ENCODE peak calls at places on chromosomes 1 and 21, in eight cellular contexts. L is brain microvascular endothelial cell, O is astrocyte of the spinal cord, R is left ventricle myocardium inferior, P is GM13977, Z is endothelial cell, Y is breast epithelium, G is AG10803. Q is an unnamed sample.

GRCh38 chr1:200428482-200429205 is 18.8 kb upstream of the ZNF281 start:
- DNase-seq in Z (no peak), L (peak), R (no peak), O (peak), Y (no peak), G (peak), P (peak), Q (no peak)

GRCh38 chr1:19395678-19396192 is 83.6 kb downstream of the SLC66A1 start:
- DNase-seq in Y (no peak), Z (no peak), P (no peak), L (no peak), G (peak), R (no peak), O (peak), Q (no peak)

GRCh38 chr1:45272943-45273342 is 53.8 kb upstream of the HPDL start:
- DNase-seq in Z (no peak), Y (no peak), G (peak), P (no peak), L (peak), R (no peak), O (peak), Q (no peak)

GRCh38 chr1:233759665-233760064 is 144.8 kb upstream of the SLC35F3 start:
- DNase-seq in O (no peak), Z (no peak), Y (no peak), L (no peak), R (no peak), G (no peak), P (no peak), Q (no peak)

GRCh38 chr21:43829161-43829560 is 35.9 kb upstream of the AGPAT3 start:
- DNase-seq in P (no peak), Y (no peak), R (no peak), Z (no peak), O (no peak), G (no peak), L (no peak), Q (no peak)

GRCh38 chr1:223264983-223265663 is 98.9 kb downstream of the SUSD4 start:
- DNase-seq in P (no peak), Y (no peak), L (no peak), R (no peak), Z (no peak), O (no peak), G (no peak), Q (no peak)

GRCh38 chr1:118963456-118964430 is 24.4 kb downstream of the TBX15 start:
- DNase-seq in G (peak), O (peak), Z (no peak), Y (no peak), R (no peak), P (no peak), L (peak), Q (no peak)

GRCh38 chr1:162019006-162019405 is 4.7 kb downstream of the OLFML2B start:
- DNase-seq in P (no peak), Y (no peak), G (peak), L (peak), O (peak), Z (no peak), R (no peak), Q (no peak)

GRCh38 chr1:41401899-41402298 is 40.7 kb downstream of the FOXO6 start:
- DNase-seq in G (no peak), L (no peak), R (no peak), Z (no peak), Y (no peak), O (no peak), P (no peak), Q (no peak)

GRCh38 chr1:87115317-87115885 is 201.0 kb downstream of the HS2ST1 start:
- DNase-seq in Y (no peak), R (no peak), O (peak), L (peak), G (peak), Z (no peak), P (no peak), Q (no peak)

GRCh38 chr1:110515041-110515440 is 3.9 kb downstream of the KCNA10 start:
- DNase-seq in G (no peak), L (no peak), O (no peak), P (no peak), R (no peak), Y (no peak), Z (no peak), Q (peak)

GRCh38 chr1:25724201-25724600 is 75.8 kb upstream of the SELENON start:
- DNase-seq in O (no peak), Z (no peak), Y (no peak), L (no peak), R (no peak), G (no peak), P (no peak), Q (no peak)

GRCh38 chr21:32427958-32428623 is 15.6 kb downstream of the EVA1C start:
- DNase-seq in Z (no peak), Y (no peak), L (no peak), P (no peak), R (no peak), O (no peak), G (no peak), Q (no peak)

GRCh38 chr1:183885142-183885735 is 80.3 kb downstream of the RGL1 start:
- DNase-seq in Y (no peak), R (no peak), P (no peak), G (no peak), L (peak), Z (no peak), O (no peak), Q (no peak)

GRCh38 chr1:76162254-76162653 is 87.7 kb downstream of the ST6GALNAC3 start:
- DNase-seq in L (no peak), Z (no peak), R (no peak), Y (no peak), O (no peak), P (no peak), G (no peak), Q (no peak)

GRCh38 chr1:11320153-11320936 is 47.3 kb downstream of the UBIAD1 start:
- DNase-seq in G (no peak), O (no peak), R (no peak), Y (no peak), L (no peak), Z (peak), P (peak), Q (peak)

GRCh38 chr1:211577277-211577825 is 1.6 kb downstream of the SLC30A1 start:
- DNase-seq in R (no peak), Y (no peak), G (no peak), P (no peak), O (no peak), L (no peak), Z (no peak), Q (no peak)

GRCh38 chr21:43924421-43925095 is 59.5 kb downstream of the AGPAT3 start:
- DNase-seq in L (no peak), P (no peak), Z (no peak), G (no peak), O (no peak), R (peak), Y (no peak), Q (no peak)

GRCh38 chr1:22031214-22031962 is 21.1 kb upstream of the CDC42 start:
- DNase-seq in P (no peak), G (no peak), L (no peak), O (no peak), Y (peak), Z (no peak), R (no peak), Q (peak)

GRCh38 chr1:52032785-52033131 is 852 bp downstream of the KTI12 start:
- DNase-seq in Y (peak), P (peak), G (peak), O (peak), Z (peak), L (peak), R (peak), Q (peak)

GRCh38 chr21:37877171-37877570 is 39.1 kb downstream of the KCNJ6 start:
- DNase-seq in Y (no peak), R (no peak), P (no peak), G (peak), Z (no peak), O (peak), L (peak), Q (no peak)

GRCh38 chr1:235938714-235939487 is 72.2 kb upstream of the LYST start:
- DNase-seq in L (no peak), O (no peak), P (no peak), Y (no peak), Z (no peak), G (no peak), R (no peak), Q (no peak)

GRCh38 chr1:154714638-154715037 is 106.7 kb upstream of the ADAR start:
- DNase-seq in O (peak), G (peak), Z (no peak), L (peak), P (no peak), R (no peak), Y (no peak), Q (peak)

GRCh38 chr1:198234511-198235251 is 77.9 kb downstream of the NEK7 start:
- DNase-seq in P (no peak), O (peak), L (peak), R (no peak), Y (no peak), Z (no peak), G (no peak), Q (no peak)

GRCh38 chr1:194118086-194118485 is 931.7 kb upstream of the B3GALT2 start:
- DNase-seq in G (no peak), Z (no peak), Y (no peak), R (no peak), O (no peak), L (no peak), P (no peak), Q (no peak)

GRCh38 chr1:3429766-3430165 is 24.7 kb upstream of the ARHGEF16 start:
- DNase-seq in P (no peak), L (no peak), O (no peak), Y (no peak), R (no peak), Z (no peak), G (no peak), Q (no peak)

GRCh38 chr1:198125995-198126758 is 30.6 kb upstream of the NEK7 start:
- DNase-seq in R (no peak), G (peak), Z (no peak), O (peak), L (peak), Y (no peak), P (no peak), Q (no peak)

GRCh38 chr1:164263540-164263939 is 295.4 kb upstream of the PBX1 start:
- DNase-seq in L (no peak), O (no peak), Y (no peak), G (no peak), P (no peak), R (no peak), Z (no peak), Q (no peak)

GRCh38 chr21:31660134-31660565 is 657 bp downstream of the SOD1 start:
- DNase-seq in R (no peak), Y (no peak), Z (peak), P (no peak), O (peak), L (no peak), G (peak), Q (peak)

GRCh38 chr1:5371270-5371669 is 621.0 kb downstream of the NPHP4 start:
- DNase-seq in Z (no peak), O (no peak), L (no peak), P (no peak), Y (no peak), G (no peak), R (no peak), Q (no peak)

GRCh38 chr1:172977296-172978027 is 73.3 kb downstream of the TNFSF18 start:
- DNase-seq in G (peak), L (no peak), Y (no peak), O (no peak), Z (no peak), R (no peak), P (no peak), Q (no peak)

GRCh38 chr1:35539073-35539823 is 18.0 kb downstream of the KIAA0319L start:
- DNase-seq in P (no peak), Z (no peak), R (no peak), O (peak), L (no peak), Y (no peak), G (peak), Q (peak)

GRCh38 chr1:58331156-58331555 is 215.4 kb downstream of the OMA1 start:
- DNase-seq in Y (no peak), L (no peak), R (no peak), Z (no peak), P (no peak), O (no peak), G (peak), Q (no peak)

GRCh38 chr21:42542196-42542595 is 28.5 kb downstream of the SLC37A1 start:
- DNase-seq in R (no peak), Z (no peak), Y (no peak), O (no peak), L (no peak), P (no peak), G (no peak), Q (no peak)

GRCh38 chr1:203506821-203507220 is 12.9 kb downstream of the OPTC start:
- DNase-seq in G (peak), O (no peak), P (no peak), Z (no peak), R (no peak), Y (no peak), L (no peak), Q (no peak)

DNA sequence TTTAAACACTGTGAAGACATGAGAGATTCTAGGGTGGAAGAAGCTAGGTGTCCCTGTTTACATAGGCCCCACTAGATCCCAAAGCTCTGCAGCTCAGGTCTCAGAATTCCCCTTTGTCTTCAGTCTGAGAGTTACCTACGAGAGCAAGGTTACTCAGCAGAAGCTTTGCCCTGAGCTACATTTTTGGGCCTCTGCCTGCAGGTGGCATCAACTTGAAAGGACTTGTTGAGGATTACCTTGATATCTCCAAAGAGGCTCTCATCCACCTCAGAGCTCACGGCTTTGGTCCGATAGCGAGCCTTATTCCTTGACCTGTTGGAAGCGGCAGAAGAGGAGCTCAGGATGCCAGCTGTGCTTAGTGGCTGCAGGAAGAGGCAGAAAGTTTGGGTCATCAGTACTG is 7.0 kb downstream of the CFAP45 start:
- DNase-seq in Z (no peak), R (no peak), P (no peak), L (no peak), O (no peak), Y (no peak), G (no peak), Q (no peak)
- TF ChIP-seq CTCF in Z (no peak), R (no peak), P (peak), L (peak), O (no peak), Y (no peak), G (no peak), Q (no peak)

GRCh38 chr1:207654320-207654719 is 9.4 kb downstream of the CR1L start:
- DNase-seq in O (no peak), P (no peak), Z (no peak), L (no peak), G (peak), R (no peak), Y (no peak), Q (no peak)
- TF ChIP-seq CTCF in O (peak), P (no peak), Z (peak), L (no peak), G (peak), R (no peak), Y (peak), Q (no peak)

GRCh38 chr21:15768853-15769252 is 39.1 kb downstream of the USP25 start:
- DNase-seq in O (no peak), L (no peak), Z (no peak), Y (no peak), G (no peak), P (no peak), R (no peak), Q (no peak)

GRCh38 chr21:15763359-15763758 is 33.6 kb downstream of the USP25 start:
- DNase-seq in R (no peak), Z (no peak), Y (no peak), L (no peak), P (no peak), G (no peak), O (no peak), Q (no peak)

GRCh38 chr21:15764878-15765277 is 35.1 kb downstream of the USP25 start:
- DNase-seq in Y (no peak), G (no peak), Z (no peak), L (no peak), R (no peak), P (no peak), O (no peak), Q (no peak)

GRCh38 chr21:15768045-15768601 is 38.3 kb downstream of the USP25 start:
- DNase-seq in R (no peak), P (no peak), L (no peak), Z (no peak), O (no peak), Y (no peak), G (no peak), Q (no peak)

DNA sequence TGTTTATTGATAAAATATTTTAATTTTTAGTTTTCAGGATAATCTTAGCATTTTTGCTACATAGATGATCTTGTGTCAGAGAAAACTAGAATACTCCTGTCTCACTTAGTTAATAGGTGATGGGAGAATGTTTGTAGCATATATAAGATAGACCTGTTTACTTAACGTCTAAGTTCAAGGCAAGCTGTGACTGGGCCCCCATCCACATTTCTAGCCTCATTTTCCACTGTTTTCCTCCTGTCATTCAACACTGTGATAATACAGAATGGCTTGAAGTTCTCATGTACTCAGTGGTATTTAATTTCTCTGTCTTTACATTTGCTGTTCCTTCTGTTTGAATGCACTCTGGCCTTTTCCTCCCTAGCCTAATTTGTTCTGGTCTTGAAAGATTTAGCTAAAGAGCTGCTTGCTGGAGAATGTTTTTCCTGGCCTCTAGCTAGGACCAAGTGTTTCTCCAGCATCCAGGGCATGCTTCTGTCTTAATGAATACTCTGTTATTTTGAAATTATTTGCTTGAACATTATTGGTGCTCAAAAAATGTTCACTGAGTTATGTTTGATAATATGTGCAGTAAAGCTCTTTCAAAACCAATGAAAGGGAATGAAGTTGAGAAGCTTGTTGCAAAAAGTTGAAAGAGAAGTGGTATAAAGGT is 37.3 kb downstream of the USP25 start:
- DNase-seq in P (no peak), Y (no peak), L (no peak), Z (no peak), O (no peak), R (no peak), G (no peak), Q (no peak)
- TF ChIP-seq CTCF in P (no peak), Y (no peak), L (no peak), Z (no peak), O (no peak), R (no peak), G (no peak), Q (no peak)

GRCh38 chr21:45991606-45992301 is 10.2 kb downstream of the COL6A1 start:
- DNase-seq in Y (peak), G (no peak), L (no peak), R (peak), P (no peak), O (no peak), Z (peak), Q (no peak)
- TF ChIP-seq CTCF in Y (no peak), G (no peak), L (no peak), R (no peak), P (no peak), O (no peak), Z (no peak), Q (no peak)

DNA sequence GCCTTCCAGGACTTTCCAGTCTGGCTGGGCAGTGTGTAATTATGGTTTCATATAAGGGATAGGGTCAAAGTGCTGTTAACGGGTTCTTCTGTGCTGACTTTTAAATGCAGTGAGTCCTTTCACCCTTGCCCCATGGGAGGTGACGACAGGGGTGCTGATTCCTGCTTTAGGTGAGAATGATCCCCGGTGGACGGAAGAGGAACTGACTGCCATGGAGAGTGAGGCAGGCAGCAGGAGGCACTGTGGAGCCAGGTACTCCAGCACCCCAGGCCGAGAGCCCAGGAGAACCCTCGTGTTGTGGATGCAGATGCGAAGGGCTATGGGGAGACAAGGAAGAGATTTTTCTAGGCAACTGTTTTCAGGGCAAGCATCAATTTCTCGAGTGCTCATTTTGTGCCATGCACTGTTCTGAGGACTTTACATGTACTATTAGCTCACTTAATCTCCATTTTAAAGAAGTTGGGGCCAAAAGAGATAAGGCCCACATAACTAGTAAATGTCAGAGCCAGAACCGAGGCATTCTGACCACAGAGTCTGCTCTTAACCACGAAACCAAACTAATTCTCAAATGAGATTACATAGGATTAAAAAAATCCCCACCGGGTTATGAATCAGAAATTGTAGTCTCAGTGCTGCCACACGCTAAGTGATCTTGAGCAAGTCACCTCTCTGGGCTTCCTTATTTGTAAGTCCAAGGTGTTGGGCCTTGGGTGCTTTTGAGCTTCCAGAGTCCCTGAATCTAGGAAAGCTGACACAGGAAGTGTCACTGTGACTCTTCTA is 28.2 kb downstream of the STPG1 start:
- DNase-seq in G (peak), P (no peak), Z (peak), O (peak), R (no peak), L (peak), Y (peak), Q (peak)
- TF ChIP-seq CTCF in G (peak), P (peak), Z (peak), O (peak), R (no peak), L (peak), Y (no peak), Q (peak)

DNA sequence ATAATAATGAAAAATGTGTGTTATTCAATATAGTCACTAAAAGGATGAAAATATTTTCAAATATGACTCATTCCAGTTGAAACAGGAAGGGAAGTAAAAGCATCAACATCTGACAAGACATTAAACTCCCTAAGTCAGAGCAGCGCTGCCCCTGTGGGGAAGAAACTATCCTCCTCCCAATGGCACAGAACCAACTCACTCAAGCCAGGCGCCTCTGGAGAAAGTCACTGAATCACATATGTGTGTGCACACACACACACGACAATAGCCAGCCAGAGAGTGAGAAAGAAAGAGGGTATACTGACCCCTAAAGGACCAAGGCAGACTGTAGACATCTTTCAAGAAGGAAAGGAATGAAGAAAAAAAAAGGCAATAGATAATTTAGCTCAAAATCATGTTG is 126.9 kb downstream of the SETD4 start:
- DNase-seq in Y (no peak), R (peak), G (peak), Z (no peak), L (peak), O (peak), P (no peak), Q (no peak)
- TF ChIP-seq CTCF in Y (no peak), R (peak), G (peak), Z (no peak), L (peak), O (peak), P (no peak), Q (no peak)

Q was measured in activated CD8-positive, alpha-beta T cell treated with anti-CD3 and anti-CD28 coated beads for 36 hours.